ENCODE peak calls at places on chromosome 14, in seven cellular contexts. One of them, this sample, is unnamed.

GRCh38 chr14:51521764-51522163 is 129.9 kb upstream of the FRMD6 start:
- DNase-seq in T1000: no peak
- DNase-seq in T follicular helper cell: no peak
- DNase-seq in H4: no peak
- DNase-seq in NCI-H82: no peak
- DNase-seq in COR-L47: no peak
- DNase-seq in cardiac muscle cell: peak; percentile 41
- DNase-seq in this sample: no peak

GRCh38 chr14:72401632-72402428 is 469.6 kb downstream of the RGS6 start:
- DNase-seq in cardiac muscle cell: no peak
- DNase-seq in T1000: no peak
- DNase-seq in COR-L47: no peak
- DNase-seq in T follicular helper cell: no peak
- DNase-seq in H4: peak; percentile 15
- DNase-seq in NCI-H82: no peak
- DNase-seq in this sample: no peak

GRCh38 chr14:91387135-91387849 is 30.3 kb downstream of the CCDC88C start:
- DNase-seq in H4: peak; percentile 63
- DNase-seq in T1000: no peak
- DNase-seq in cardiac muscle cell: peak; percentile 59
- DNase-seq in NCI-H82: peak; percentile 64
- DNase-seq in T follicular helper cell: no peak
- DNase-seq in COR-L47: no peak
- DNase-seq in this sample: no peak

GRCh38 chr14:22602853-22603252 is 4.8 kb downstream of the ABHD4 start:
- DNase-seq in T1000: no peak
- DNase-seq in H4: no peak
- DNase-seq in cardiac muscle cell: no peak
- DNase-seq in COR-L47: no peak
- DNase-seq in T follicular helper cell: no peak
- DNase-seq in NCI-H82: no peak
- DNase-seq in this sample: no peak

GRCh38 chr14:28777773-28778606 is 11.4 kb downstream of the FOXG1 start:
- DNase-seq in cardiac muscle cell: no peak
- DNase-seq in NCI-H82: peak; percentile 76
- DNase-seq in T1000: no peak
- DNase-seq in T follicular helper cell: no peak
- DNase-seq in H4: peak; percentile 59
- DNase-seq in COR-L47: peak; percentile 52
- DNase-seq in this sample: no peak

GRCh38 chr14:24895243-24895583 is 154.7 kb downstream of the STXBP6 start:
- DNase-seq in NCI-H82: no peak
- DNase-seq in T follicular helper cell: no peak
- DNase-seq in H4: peak; percentile 30
- DNase-seq in T1000: no peak
- DNase-seq in COR-L47: no peak
- DNase-seq in cardiac muscle cell: peak; percentile 66
- DNase-seq in this sample: no peak

GRCh38 chr14:52961060-52961639 is 10.3 kb upstream of the FERMT2 start:
- DNase-seq in cardiac muscle cell: peak; percentile 79
- DNase-seq in T1000: no peak
- DNase-seq in T follicular helper cell: peak; percentile 31
- DNase-seq in NCI-H82: peak; percentile 85
- DNase-seq in H4: peak; percentile 65
- DNase-seq in COR-L47: peak; percentile 14
- DNase-seq in this sample: peak; percentile 66

GRCh38 chr14:59454131-59454530 is 11.0 kb downstream of the GPR135 start:
- DNase-seq in T follicular helper cell: no peak
- DNase-seq in NCI-H82: no peak
- DNase-seq in H4: no peak
- DNase-seq in cardiac muscle cell: peak; percentile 94
- DNase-seq in T1000: no peak
- DNase-seq in COR-L47: no peak
- DNase-seq in this sample: no peak

GRCh38 chr14:76715102-76715926 is 46.0 kb upstream of the VASH1 start:
- DNase-seq in T follicular helper cell: no peak
- DNase-seq in NCI-H82: peak; percentile 93
- DNase-seq in cardiac muscle cell: peak; percentile 58
- DNase-seq in T1000: no peak
- DNase-seq in COR-L47: peak; percentile 5
- DNase-seq in H4: no peak
- DNase-seq in this sample: no peak

GRCh38 chr14:60738843-60739508 is 4.4 kb downstream of the MNAT1 start:
- DNase-seq in cardiac muscle cell: no peak
- DNase-seq in COR-L47: no peak
- DNase-seq in T follicular helper cell: no peak
- DNase-seq in H4: no peak
- DNase-seq in NCI-H82: no peak
- DNase-seq in T1000: no peak
- DNase-seq in this sample: no peak

GRCh38 chr14:80992580-80992979 is 37.2 kb downstream of the TSHR start:
- DNase-seq in T follicular helper cell: no peak
- DNase-seq in T1000: no peak
- DNase-seq in cardiac muscle cell: no peak
- DNase-seq in COR-L47: no peak
- DNase-seq in H4: no peak
- DNase-seq in NCI-H82: no peak
- DNase-seq in this sample: no peak

GRCh38 chr14:99318091-99318958 is 46.3 kb upstream of the BCL11B start:
- DNase-seq in T1000: no peak
- DNase-seq in T follicular helper cell: no peak
- DNase-seq in NCI-H82: no peak
- DNase-seq in H4: no peak
- DNase-seq in COR-L47: no peak
- DNase-seq in cardiac muscle cell: no peak
- DNase-seq in this sample: no peak

GRCh38 chr14:96705422-96706092 is 91.6 kb upstream of the VRK1 start:
- DNase-seq in T1000: no peak
- DNase-seq in cardiac muscle cell: no peak
- DNase-seq in H4: no peak
- DNase-seq in NCI-H82: no peak
- DNase-seq in T follicular helper cell: no peak
- DNase-seq in COR-L47: no peak
- DNase-seq in this sample: no peak

GRCh38 chr14:97878727-97879126 is 1081.5 kb downstream of the VRK1 start:
- DNase-seq in cardiac muscle cell: peak; percentile 1
- DNase-seq in NCI-H82: no peak
- DNase-seq in H4: no peak
- DNase-seq in T follicular helper cell: no peak
- DNase-seq in T1000: no peak
- DNase-seq in COR-L47: no peak
- DNase-seq in this sample: no peak

GRCh38 chr14:92352158-92352985 is 29.4 kb downstream of the SLC24A4 start:
- DNase-seq in NCI-H82: peak; percentile 62
- DNase-seq in COR-L47: peak; percentile 10
- DNase-seq in cardiac muscle cell: peak; percentile 39
- DNase-seq in H4: no peak
- DNase-seq in T1000: no peak
- DNase-seq in T follicular helper cell: no peak
- DNase-seq in this sample: no peak

GRCh38 chr14:101475468-101476257 is 85.6 kb upstream of the DIO3 start:
- DNase-seq in T follicular helper cell: no peak
- DNase-seq in cardiac muscle cell: peak; percentile 95
- DNase-seq in T1000: peak; percentile 69
- DNase-seq in COR-L47: no peak
- DNase-seq in H4: peak; percentile 59
- DNase-seq in NCI-H82: no peak
- DNase-seq in this sample: no peak

GRCh38 chr14:100536721-100537700 is 50.2 kb downstream of the BEGAIN start:
- DNase-seq in H4: no peak
- DNase-seq in COR-L47: no peak
- DNase-seq in T follicular helper cell: no peak
- DNase-seq in cardiac muscle cell: no peak
- DNase-seq in T1000: no peak
- DNase-seq in NCI-H82: no peak
- DNase-seq in this sample: no peak

GRCh38 chr14:92884410-92884809 is 38.5 kb upstream of the CHGA start:
- DNase-seq in COR-L47: no peak
- DNase-seq in H4: no peak
- DNase-seq in T follicular helper cell: no peak
- DNase-seq in NCI-H82: no peak
- DNase-seq in cardiac muscle cell: no peak
- DNase-seq in T1000: no peak
- DNase-seq in this sample: no peak

GRCh38 chr14:84969501-84969900 is 560.4 kb upstream of the FLRT2 start:
- DNase-seq in COR-L47: no peak
- DNase-seq in T follicular helper cell: no peak
- DNase-seq in H4: peak; percentile 3
- DNase-seq in cardiac muscle cell: no peak
- DNase-seq in NCI-H82: no peak
- DNase-seq in T1000: peak; percentile 2
- DNase-seq in this sample: no peak

GRCh38 chr14:86513056-86513455 is 983.1 kb downstream of the FLRT2 start:
- DNase-seq in T follicular helper cell: no peak
- DNase-seq in cardiac muscle cell: no peak
- DNase-seq in NCI-H82: no peak
- DNase-seq in COR-L47: no peak
- DNase-seq in T1000: no peak
- DNase-seq in H4: no peak
- DNase-seq in this sample: no peak

GRCh38 chr14:101704140-101704539 is 57.4 kb upstream of the PPP2R5C start:
- DNase-seq in COR-L47: peak; percentile 5
- DNase-seq in cardiac muscle cell: no peak
- DNase-seq in NCI-H82: no peak
- DNase-seq in T follicular helper cell: no peak
- DNase-seq in H4: no peak
- DNase-seq in T1000: no peak
- DNase-seq in this sample: no peak

GRCh38 chr14:21185506-21185905 is 29.6 kb upstream of the OR5AU1 start:
- DNase-seq in T1000: no peak
- DNase-seq in cardiac muscle cell: peak; percentile 78
- DNase-seq in NCI-H82: no peak
- DNase-seq in COR-L47: no peak
- DNase-seq in T follicular helper cell: no peak
- DNase-seq in H4: no peak
- DNase-seq in this sample: no peak

GRCh38 chr14:87888136-87888999 is 104.6 kb downstream of the GALC start:
- DNase-seq in T1000: no peak
- DNase-seq in NCI-H82: peak; percentile 7
- DNase-seq in cardiac muscle cell: no peak
- DNase-seq in T follicular helper cell: no peak
- DNase-seq in H4: peak; percentile 42
- DNase-seq in COR-L47: no peak
- DNase-seq in this sample: no peak

GRCh38 chr14:80638620-80639215 is 302.8 kb downstream of the CEP128 start:
- DNase-seq in T1000: no peak
- DNase-seq in COR-L47: no peak
- DNase-seq in NCI-H82: no peak
- DNase-seq in T follicular helper cell: no peak
- DNase-seq in H4: peak; percentile 16
- DNase-seq in cardiac muscle cell: peak; percentile 73
- DNase-seq in this sample: no peak

GRCh38 chr14:103346286-103346685 is 12.2 kb downstream of the EIF5 start:
- DNase-seq in T1000: no peak
- DNase-seq in NCI-H82: no peak
- DNase-seq in H4: no peak
- DNase-seq in cardiac muscle cell: no peak
- DNase-seq in COR-L47: no peak
- DNase-seq in T follicular helper cell: no peak
- DNase-seq in this sample: no peak

GRCh38 chr14:96176275-96176674 is 28.4 kb upstream of the BDKRB2 start:
- DNase-seq in T1000: no peak
- DNase-seq in cardiac muscle cell: peak; percentile 46
- DNase-seq in NCI-H82: no peak
- DNase-seq in H4: no peak
- DNase-seq in T follicular helper cell: no peak
- DNase-seq in COR-L47: no peak
- DNase-seq in this sample: no peak

GRCh38 chr14:52166822-52167221 is 98.0 kb upstream of the NID2 start:
- DNase-seq in COR-L47: no peak
- DNase-seq in H4: no peak
- DNase-seq in T1000: no peak
- DNase-seq in T follicular helper cell: no peak
- DNase-seq in cardiac muscle cell: no peak
- DNase-seq in NCI-H82: no peak
- DNase-seq in this sample: no peak

GRCh38 chr14:92501891-92502351 is 11.7 kb upstream of the RIN3 start:
- DNase-seq in T follicular helper cell: no peak
- DNase-seq in COR-L47: no peak
- DNase-seq in H4: peak; percentile 56
- DNase-seq in NCI-H82: no peak
- DNase-seq in cardiac muscle cell: peak; percentile 79
- DNase-seq in T1000: no peak
- DNase-seq in this sample: no peak